ENCODE peak calls at places on chromosomes 4 and X, in four cellular contexts. Z is K562, S is HepG2, O is HCT116. R is an unnamed sample.

GRCh38 chr4:40976343-40976742 is 226.6 kb downstream of the NSUN7 start:
- DNase-seq in S (peak; percentile 57), Z (peak; percentile 33), O (peak; percentile 51), R (no peak)

GRCh38 chrX:48834383-48834709 is 1.1 kb downstream of the PCSK1N start:
- DNase-seq in O (no peak), S (no peak), Z (no peak), R (no peak)

GRCh38 chr4:47274931-47275330 is 188.6 kb downstream of the COMMD8 start:
- DNase-seq in S (peak; percentile 5), O (no peak), Z (no peak), R (no peak)

GRCh38 chr4:126592088-126592487 is 1040.7 kb upstream of the INTU start:
- DNase-seq in Z (peak; percentile 20), O (no peak), S (no peak), R (no peak)

GRCh38 chrX:148905376-148905775 is 405.0 kb downstream of the AFF2 start:
- DNase-seq in Z (no peak), S (no peak), O (no peak), R (no peak)

GRCh38 chr4:155972098-155972497 is 18.4 kb upstream of the CTSO start:
- DNase-seq in Z (no peak), O (peak; percentile 19), S (no peak), R (no peak)

GRCh38 chr4:110860901-110861300 is 238.0 kb upstream of the PITX2 start:
- DNase-seq in Z (no peak), O (no peak), S (no peak), R (no peak)

GRCh38 chr4:122458625-122459024 is 2.1 kb upstream of the IL2 start:
- DNase-seq in O (no peak), S (no peak), Z (no peak), R (peak; percentile 2)

DNA sequence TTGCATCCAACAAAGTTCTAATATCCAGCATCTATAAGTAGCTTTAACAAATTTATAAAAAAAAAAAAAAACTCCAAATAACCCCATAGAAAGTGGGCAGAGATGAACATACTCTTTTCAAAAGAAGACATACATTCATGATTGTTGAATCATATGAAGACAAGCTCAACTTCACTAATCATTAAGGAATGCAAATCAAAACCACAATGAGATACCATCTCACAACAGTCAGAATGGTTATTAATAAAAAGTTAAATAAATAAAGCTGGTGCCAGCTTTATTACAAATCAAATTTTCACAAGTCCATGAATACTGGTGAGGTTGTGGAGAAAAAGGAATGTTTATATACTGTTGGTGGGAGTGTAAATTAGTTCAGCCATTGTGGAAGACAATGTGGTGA is 592.0 kb downstream of the IQCM start:
- DNase-seq in Z (no peak), S (no peak), O (no peak), R (no peak)
- TF ChIP-seq TCF7L2 in Z (no peak), S (no peak), O (no peak), R (no peak)

GRCh38 chr4:185398618-185399017 is 2.0 kb downstream of the ANKRD37 start:
- DNase-seq in Z (no peak), O (no peak), S (no peak), R (no peak)
- H3K27ac ChIP-seq in Z (no peak overlapping the region), O (no peak overlapping the region), S (no peak overlapping the region), R (no peak overlapping the region)

GRCh38 chr4:87489678-87490077 is 39.5 kb downstream of the SPARCL1 start:
- DNase-seq in S (no peak), Z (no peak), O (no peak), R (no peak)
- TF ChIP-seq TCF7L2 in S (no peak), Z (no peak), O (no peak), R (no peak)

DNA sequence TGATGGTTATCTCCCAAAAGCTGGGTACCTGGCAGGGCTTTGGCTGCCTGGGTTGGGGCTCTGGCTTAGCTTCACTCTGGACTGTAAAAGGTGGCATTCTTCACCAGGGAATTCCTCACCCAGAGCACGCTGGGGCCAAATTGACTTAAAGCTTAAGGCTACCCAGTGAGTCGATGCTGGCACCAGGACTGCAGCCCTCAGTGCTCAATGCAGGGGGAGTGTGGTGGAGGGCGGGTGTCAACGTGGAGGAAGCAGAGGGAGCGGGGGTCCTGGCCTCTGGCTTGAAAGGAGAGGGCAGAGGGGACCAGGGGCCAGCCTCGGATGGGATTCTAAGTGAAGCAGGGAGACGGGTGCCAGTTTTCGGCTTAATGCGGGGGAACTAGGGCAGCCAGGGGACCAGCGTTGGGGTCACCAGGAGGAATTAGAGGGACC is 446 bp upstream of the FAM50A start:
- DNase-seq in Z (no peak), O (no peak), S (no peak), R (no peak)
- H3K27ac ChIP-seq in Z (peak overlapping the region; percentile 56), O (peak overlapping the region; percentile 48), S (no peak overlapping the region), R (peak overlapping the region; percentile 73)

GRCh38 chr4:180234730-180235129 is 2008.5 kb upstream of the TENM3 start:
- DNase-seq in O (no peak), Z (no peak), S (no peak), R (no peak)
- TF ChIP-seq TCF7L2 in O (no peak), Z (no peak), S (no peak), R (no peak)